ENCODE peak calls at places on chromosome 12, in five cellular contexts. I is HCT116, U is fibroblast of lung, P is neural progenitor cell, L is IMR-90. Y is an unnamed sample.

GRCh38 chr12:68951652-68952051 is 18.7 kb upstream of the CPM start:
- DNase-seq in I (no peak), U (no peak), P (no peak), L (no peak), Y (no peak)

GRCh38 chr12:4276524-4277204 is 3.1 kb downstream of the CCND2 start:
- DNase-seq in I (peak), U (peak), P (peak), L (peak), Y (peak)

GRCh38 chr12:62808166-62808879 is 126.6 kb downstream of the PPM1H start:
- DNase-seq in I (no peak), U (no peak), P (no peak), L (no peak), Y (no peak)

GRCh38 chr12:45726594-45727300 is 2.8 kb upstream of the ARID2 start:
- DNase-seq in I (no peak), U (peak), P (peak), L (peak), Y (peak)

GRCh38 chr12:45214739-45215418 is 1.0 kb upstream of the ANO6 start:
- DNase-seq in I (no peak), U (peak), P (no peak), L (peak), Y (no peak)

GRCh38 chr12:124938606-124939427 is 24.4 kb upstream of the UBC start:
- DNase-seq in I (peak), U (peak), P (peak), L (peak), Y (peak)

GRCh38 chr12:57118711-57119271 is 7.6 kb upstream of the STAT6 start:
- DNase-seq in I (no peak), U (no peak), P (no peak), L (peak), Y (peak)

GRCh38 chr12:13981296-13981962 is at the start of gene GRIN2B:
- DNase-seq in I (peak), U (no peak), P (peak), L (no peak), Y (no peak)

GRCh38 chr12:110844551-110845395 is 2.0 kb upstream of the CCDC63 start:
- DNase-seq in I (no peak), U (peak), P (no peak), L (no peak), Y (peak)

GRCh38 chr12:100460702-100461101 is 13.0 kb upstream of the NR1H4 start:
- DNase-seq in I (no peak), U (peak), P (peak), L (no peak), Y (no peak)

GRCh38 chr12:21526053-21526452 is at the start of gene SPX:
- DNase-seq in I (no peak), U (no peak), P (no peak), L (peak), Y (peak)

DNA sequence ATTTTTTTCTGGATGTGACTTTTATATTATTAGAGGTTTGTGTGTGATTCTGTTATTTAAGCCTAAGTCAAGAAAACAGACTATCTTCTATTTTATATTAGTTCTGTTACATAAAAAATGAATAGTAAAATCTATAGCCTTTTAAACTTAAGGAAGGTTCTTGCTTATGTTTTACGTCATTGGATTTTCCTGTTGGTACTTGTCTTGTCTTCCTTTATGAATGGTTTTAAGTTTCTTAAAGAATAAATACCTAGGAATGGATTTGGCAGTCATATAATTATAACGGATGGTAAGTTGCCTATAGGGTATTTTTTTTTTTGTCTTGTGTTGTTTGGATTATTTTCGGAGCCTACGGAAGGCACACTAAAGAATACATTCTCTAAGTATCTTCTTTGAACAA is 161.8 kb upstream of the PTPRQ start:
- DNase-seq in I (no peak), U (no peak), P (no peak), L (no peak), Y (no peak)
- H2AFZ ChIP-seq in I (no peak), U (no peak), P (no peak), L (no peak), Y (no peak)

GRCh38 chr12:30201301-30202160 is 417.8 kb upstream of the TMTC1 start:
- DNase-seq in I (no peak), U (peak), P (no peak), L (no peak), Y (no peak)
- H3K9ac ChIP-seq in I (no peak), U (no peak), P (no peak), L (no peak), Y (no peak)

GRCh38 chr12:114685320-114685781 is 1.4 kb upstream of the TBX3 start:
- DNase-seq in I (no peak), U (no peak), P (peak), L (no peak), Y (no peak)

GRCh38 chr12:114685869-114686268 is 1.9 kb upstream of the TBX3 start:
- DNase-seq in I (no peak), U (no peak), P (peak), L (peak), Y (no peak)

GRCh38 chr12:114687269-114687605 is 3.3 kb upstream of the TBX3 start:
- DNase-seq in I (no peak), U (no peak), P (peak), L (no peak), Y (no peak)

GRCh38 chr12:114687802-114688201 is 3.8 kb upstream of the TBX3 start:
- DNase-seq in I (no peak), U (no peak), P (peak), L (no peak), Y (no peak)

GRCh38 chr12:114686421-114687268 is 2.7 kb upstream of the TBX3 start:
- DNase-seq in I (no peak), U (no peak), P (peak), L (no peak), Y (no peak)
- TF ChIP-seq CTCF in I (no peak), U (no peak), P (no peak), L (no peak), Y (no peak)

DNA sequence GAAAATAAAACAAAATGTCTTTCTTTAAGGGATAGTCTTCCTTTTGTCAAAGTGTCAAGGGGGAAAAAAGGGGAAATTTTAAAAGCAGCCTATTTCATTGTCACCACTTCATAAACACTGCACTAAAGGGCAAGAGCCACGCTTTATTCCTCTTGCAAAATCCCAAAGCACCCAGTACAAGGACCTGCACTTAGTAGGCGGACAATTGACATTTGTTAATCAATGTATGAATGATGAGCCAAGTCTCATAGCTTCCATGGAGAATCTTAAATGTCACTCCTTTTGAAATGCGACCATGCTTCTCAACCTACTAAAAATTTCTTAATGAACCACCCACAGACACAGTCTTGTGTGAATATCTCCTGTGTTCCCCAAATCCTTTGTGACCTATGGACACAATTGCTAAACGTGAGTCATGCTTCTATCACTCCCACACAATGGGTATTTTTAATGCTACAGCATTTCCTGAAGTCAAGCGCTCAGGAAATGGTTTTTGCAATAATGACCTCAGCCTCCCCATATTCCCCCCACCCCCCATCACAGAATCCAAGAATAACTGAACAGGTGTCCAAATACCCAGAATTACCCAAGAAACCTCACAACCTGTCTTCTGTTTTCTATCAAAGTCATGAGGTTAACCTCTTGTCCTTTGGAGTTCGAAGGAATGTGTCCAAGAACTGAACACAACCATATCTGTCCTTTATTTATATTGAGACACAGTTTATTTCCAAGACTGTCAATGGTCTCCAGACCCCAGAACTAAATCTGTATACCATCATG is 163.6 kb upstream of the PLEKHG7 start:
- DNase-seq in I (peak), U (peak), P (no peak), L (peak), Y (peak)
- H2AFZ ChIP-seq in I (peak), U (no peak), P (no peak), L (no peak), Y (no peak)

GRCh38 chr12:93108958-93109357 is 179.9 kb upstream of the EEA1 start:
- DNase-seq in I (no peak), U (peak), P (no peak), L (peak), Y (no peak)
- H3K9ac ChIP-seq in I (no peak), U (no peak), P (no peak), L (no peak), Y (no peak)

GRCh38 chr12:120905856-120906384 is 1.8 kb upstream of the SPPL3 start:
- DNase-seq in I (no peak), U (no peak), P (no peak), L (no peak), Y (peak)

GRCh38 chr12:120903382-120903817 is 758 bp downstream of the SPPL3 start:
- DNase-seq in I (no peak), U (peak), P (no peak), L (peak), Y (peak)

GRCh38 chr12:120901818-120902217 is 2.3 kb downstream of the SPPL3 start:
- DNase-seq in I (no peak), U (no peak), P (no peak), L (no peak), Y (no peak)

GRCh38 chr12:120902846-120903381 is 1.2 kb downstream of the SPPL3 start:
- DNase-seq in I (no peak), U (no peak), P (no peak), L (no peak), Y (no peak)

DNA sequence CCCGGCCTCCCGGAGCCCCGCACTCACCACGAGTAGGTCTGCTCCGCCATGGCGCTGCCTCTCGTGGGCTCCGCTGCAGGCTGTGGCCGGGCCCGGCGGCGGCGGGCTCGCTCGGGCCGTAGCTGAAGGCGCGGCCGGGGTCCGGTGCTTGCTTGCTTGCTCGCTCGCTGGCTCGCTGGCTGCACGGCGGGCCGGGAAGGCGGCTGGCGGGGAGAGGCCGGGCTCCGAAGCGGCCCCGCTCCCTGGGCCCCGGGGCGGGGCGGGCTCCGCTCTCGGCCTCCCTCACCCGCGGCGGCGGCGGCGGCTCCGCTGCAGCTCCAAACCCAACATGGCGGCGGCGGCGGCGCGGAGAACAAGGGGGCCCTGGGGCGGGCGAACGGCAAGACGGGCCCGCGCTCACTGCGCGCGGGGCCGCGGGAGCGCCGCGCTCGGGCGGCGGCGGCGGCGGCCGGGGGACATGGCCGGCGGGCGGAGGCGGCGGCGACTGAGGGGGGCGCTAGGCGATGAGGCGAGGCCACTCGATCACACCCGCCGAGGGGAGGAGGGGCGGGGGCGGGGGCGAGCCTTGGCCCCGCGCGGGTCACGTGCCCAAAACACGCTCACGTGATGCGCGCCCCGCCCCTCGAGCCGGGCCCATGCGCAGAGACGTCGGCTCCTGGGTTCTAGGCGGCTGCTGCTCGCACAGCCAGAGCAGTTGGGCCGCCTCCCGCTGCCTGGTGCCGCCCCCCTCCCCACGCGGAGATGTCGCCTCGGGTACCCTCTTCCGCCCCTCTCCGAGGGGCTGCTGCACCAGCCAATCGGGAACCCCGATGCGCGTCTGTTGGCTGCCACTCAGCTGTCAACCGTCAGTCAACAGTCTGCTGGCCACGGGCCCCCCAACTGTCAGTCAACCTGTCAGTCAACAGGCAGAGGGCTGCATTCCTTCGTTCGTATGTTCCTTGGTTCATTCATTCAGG is at the start of gene SPPL3:
- DNase-seq in I (peak), U (peak), P (peak), L (peak), Y (peak)
- TF ChIP-seq CTCF in I (no peak), U (no peak), P (no peak), L (no peak), Y (no peak)